ENCODE peak calls at places on chromosomes 4 and X, in nine cellular contexts. One of them, this sample, is unnamed.

GRCh38 chr4:38889143-38889542 is 21.5 kb downstream of the FAM114A1 start:
- DNase-seq in T-cell: no peak
- DNase-seq in dermis blood vessel endothelial cell: peak
- DNase-seq in activated effector memory CD4-positive, alpha-beta T cell treated with Interleukin-2 at 50 U/mL for 16 hours: no peak
- DNase-seq in iris pigment epithelial cell: peak
- DNase-seq in SW480: peak
- DNase-seq in activated T-helper 1 cell treated with anti-CD3 and anti-CD28 coated beads, Interleukin-2, amount 50 U/mL, for 16 hours: no peak
- DNase-seq in thoracic aorta: no peak
- DNase-seq in EL: peak
- DNase-seq in this sample: no peak

GRCh38 chr4:92522371-92522770 is 218.6 kb downstream of the GRID2 start:
- DNase-seq in thoracic aorta: no peak
- DNase-seq in EL: no peak
- DNase-seq in iris pigment epithelial cell: no peak
- DNase-seq in dermis blood vessel endothelial cell: no peak
- DNase-seq in activated T-helper 1 cell treated with anti-CD3 and anti-CD28 coated beads, Interleukin-2, amount 50 U/mL, for 16 hours: no peak
- DNase-seq in activated effector memory CD4-positive, alpha-beta T cell treated with Interleukin-2 at 50 U/mL for 16 hours: no peak
- DNase-seq in T-cell: no peak
- DNase-seq in SW480: no peak
- DNase-seq in this sample: no peak

GRCh38 chr4:107299646-107300045 is 263.5 kb upstream of the DKK2 start:
- DNase-seq in iris pigment epithelial cell: peak
- DNase-seq in thoracic aorta: no peak
- DNase-seq in activated effector memory CD4-positive, alpha-beta T cell treated with Interleukin-2 at 50 U/mL for 16 hours: no peak
- DNase-seq in dermis blood vessel endothelial cell: no peak
- DNase-seq in activated T-helper 1 cell treated with anti-CD3 and anti-CD28 coated beads, Interleukin-2, amount 50 U/mL, for 16 hours: no peak
- DNase-seq in T-cell: no peak
- DNase-seq in EL: peak
- DNase-seq in SW480: no peak
- DNase-seq in this sample: no peak

GRCh38 chr4:8762356-8762755 is 109.3 kb downstream of the HMX1 start:
- DNase-seq in thoracic aorta: no peak
- DNase-seq in EL: no peak
- DNase-seq in iris pigment epithelial cell: no peak
- DNase-seq in activated effector memory CD4-positive, alpha-beta T cell treated with Interleukin-2 at 50 U/mL for 16 hours: no peak
- DNase-seq in activated T-helper 1 cell treated with anti-CD3 and anti-CD28 coated beads, Interleukin-2, amount 50 U/mL, for 16 hours: no peak
- DNase-seq in dermis blood vessel endothelial cell: no peak
- DNase-seq in SW480: no peak
- DNase-seq in T-cell: no peak
- DNase-seq in this sample: no peak

GRCh38 chr4:30461218-30461617 is 259.0 kb upstream of the PCDH7 start:
- DNase-seq in dermis blood vessel endothelial cell: no peak
- DNase-seq in EL: no peak
- DNase-seq in SW480: no peak
- DNase-seq in activated T-helper 1 cell treated with anti-CD3 and anti-CD28 coated beads, Interleukin-2, amount 50 U/mL, for 16 hours: no peak
- DNase-seq in iris pigment epithelial cell: no peak
- DNase-seq in thoracic aorta: no peak
- DNase-seq in T-cell: no peak
- DNase-seq in activated effector memory CD4-positive, alpha-beta T cell treated with Interleukin-2 at 50 U/mL for 16 hours: no peak
- DNase-seq in this sample: no peak

GRCh38 chrX:72130762-72131231 is 918 bp downstream of the RTL5 start:
- DNase-seq in thoracic aorta: no peak
- DNase-seq in T-cell: no peak
- DNase-seq in dermis blood vessel endothelial cell: no peak
- DNase-seq in activated T-helper 1 cell treated with anti-CD3 and anti-CD28 coated beads, Interleukin-2, amount 50 U/mL, for 16 hours: no peak
- DNase-seq in iris pigment epithelial cell: no peak
- DNase-seq in activated effector memory CD4-positive, alpha-beta T cell treated with Interleukin-2 at 50 U/mL for 16 hours: no peak
- DNase-seq in SW480: no peak
- DNase-seq in EL: no peak
- DNase-seq in this sample: no peak

GRCh38 chr4:3451956-3452355 is 10.2 kb downstream of the HGFAC start:
- DNase-seq in dermis blood vessel endothelial cell: peak
- DNase-seq in activated effector memory CD4-positive, alpha-beta T cell treated with Interleukin-2 at 50 U/mL for 16 hours: no peak
- DNase-seq in EL: peak
- DNase-seq in SW480: no peak
- DNase-seq in T-cell: no peak
- DNase-seq in thoracic aorta: no peak
- DNase-seq in iris pigment epithelial cell: peak
- DNase-seq in activated T-helper 1 cell treated with anti-CD3 and anti-CD28 coated beads, Interleukin-2, amount 50 U/mL, for 16 hours: no peak
- DNase-seq in this sample: no peak

GRCh38 chrX:126580877-126581276 is 28.3 kb upstream of the DCAF12L1 start:
- DNase-seq in EL: no peak
- DNase-seq in thoracic aorta: no peak
- DNase-seq in T-cell: no peak
- DNase-seq in SW480: no peak
- DNase-seq in activated T-helper 1 cell treated with anti-CD3 and anti-CD28 coated beads, Interleukin-2, amount 50 U/mL, for 16 hours: no peak
- DNase-seq in iris pigment epithelial cell: no peak
- DNase-seq in dermis blood vessel endothelial cell: no peak
- DNase-seq in activated effector memory CD4-positive, alpha-beta T cell treated with Interleukin-2 at 50 U/mL for 16 hours: no peak
- DNase-seq in this sample: no peak

GRCh38 chr4:128241425-128241913 is 46.1 kb downstream of the PGRMC2 start:
- DNase-seq in activated T-helper 1 cell treated with anti-CD3 and anti-CD28 coated beads, Interleukin-2, amount 50 U/mL, for 16 hours: no peak
- DNase-seq in SW480: no peak
- DNase-seq in thoracic aorta: no peak
- DNase-seq in T-cell: no peak
- DNase-seq in iris pigment epithelial cell: peak
- DNase-seq in dermis blood vessel endothelial cell: no peak
- DNase-seq in activated effector memory CD4-positive, alpha-beta T cell treated with Interleukin-2 at 50 U/mL for 16 hours: no peak
- DNase-seq in EL: peak
- DNase-seq in this sample: no peak

GRCh38 chrX:43958529-43958928 is 14.7 kb downstream of the NDP start:
- DNase-seq in SW480: peak
- DNase-seq in activated T-helper 1 cell treated with anti-CD3 and anti-CD28 coated beads, Interleukin-2, amount 50 U/mL, for 16 hours: no peak
- DNase-seq in activated effector memory CD4-positive, alpha-beta T cell treated with Interleukin-2 at 50 U/mL for 16 hours: no peak
- DNase-seq in T-cell: peak
- DNase-seq in thoracic aorta: no peak
- DNase-seq in dermis blood vessel endothelial cell: peak
- DNase-seq in EL: peak
- DNase-seq in iris pigment epithelial cell: peak
- DNase-seq in this sample: peak

GRCh38 chr4:186859420-186859819 is 135.8 kb upstream of the FAT1 start:
- DNase-seq in EL: no peak
- DNase-seq in thoracic aorta: no peak
- DNase-seq in SW480: no peak
- DNase-seq in iris pigment epithelial cell: no peak
- DNase-seq in dermis blood vessel endothelial cell: no peak
- DNase-seq in activated effector memory CD4-positive, alpha-beta T cell treated with Interleukin-2 at 50 U/mL for 16 hours: no peak
- DNase-seq in T-cell: no peak
- DNase-seq in activated T-helper 1 cell treated with anti-CD3 and anti-CD28 coated beads, Interleukin-2, amount 50 U/mL, for 16 hours: no peak
- DNase-seq in this sample: no peak

GRCh38 chr4:53713296-53713695 is 122.0 kb upstream of the LNX1 start:
- DNase-seq in activated effector memory CD4-positive, alpha-beta T cell treated with Interleukin-2 at 50 U/mL for 16 hours: no peak
- DNase-seq in T-cell: no peak
- DNase-seq in iris pigment epithelial cell: no peak
- DNase-seq in EL: no peak
- DNase-seq in dermis blood vessel endothelial cell: no peak
- DNase-seq in SW480: no peak
- DNase-seq in activated T-helper 1 cell treated with anti-CD3 and anti-CD28 coated beads, Interleukin-2, amount 50 U/mL, for 16 hours: no peak
- DNase-seq in thoracic aorta: no peak
- DNase-seq in this sample: no peak

GRCh38 chrX:40530471-40530870 is 50.3 kb upstream of the ATP6AP2 start:
- DNase-seq in dermis blood vessel endothelial cell: no peak
- DNase-seq in EL: no peak
- DNase-seq in activated effector memory CD4-positive, alpha-beta T cell treated with Interleukin-2 at 50 U/mL for 16 hours: no peak
- DNase-seq in iris pigment epithelial cell: no peak
- DNase-seq in T-cell: no peak
- DNase-seq in SW480: no peak
- DNase-seq in thoracic aorta: no peak
- DNase-seq in activated T-helper 1 cell treated with anti-CD3 and anti-CD28 coated beads, Interleukin-2, amount 50 U/mL, for 16 hours: no peak
- DNase-seq in this sample: no peak

GRCh38 chrX:3295731-3296130 is 50.7 kb downstream of the MXRA5 start:
- DNase-seq in dermis blood vessel endothelial cell: peak
- DNase-seq in SW480: no peak
- DNase-seq in activated effector memory CD4-positive, alpha-beta T cell treated with Interleukin-2 at 50 U/mL for 16 hours: no peak
- DNase-seq in EL: no peak
- DNase-seq in activated T-helper 1 cell treated with anti-CD3 and anti-CD28 coated beads, Interleukin-2, amount 50 U/mL, for 16 hours: no peak
- DNase-seq in T-cell: no peak
- DNase-seq in iris pigment epithelial cell: peak
- DNase-seq in thoracic aorta: no peak
- DNase-seq in this sample: no peak

GRCh38 chr4:4376074-4376473 is 10.8 kb upstream of the NSG1 start:
- DNase-seq in SW480: no peak
- DNase-seq in dermis blood vessel endothelial cell: no peak
- DNase-seq in EL: no peak
- DNase-seq in activated effector memory CD4-positive, alpha-beta T cell treated with Interleukin-2 at 50 U/mL for 16 hours: no peak
- DNase-seq in T-cell: no peak
- DNase-seq in activated T-helper 1 cell treated with anti-CD3 and anti-CD28 coated beads, Interleukin-2, amount 50 U/mL, for 16 hours: no peak
- DNase-seq in iris pigment epithelial cell: no peak
- DNase-seq in thoracic aorta: no peak
- DNase-seq in this sample: no peak

GRCh38 chr4:152052431-152053057 is 291.7 kb upstream of the GATB start:
- DNase-seq in EL: no peak
- DNase-seq in activated T-helper 1 cell treated with anti-CD3 and anti-CD28 coated beads, Interleukin-2, amount 50 U/mL, for 16 hours: no peak
- DNase-seq in iris pigment epithelial cell: peak
- DNase-seq in dermis blood vessel endothelial cell: no peak
- DNase-seq in thoracic aorta: no peak
- DNase-seq in SW480: no peak
- DNase-seq in T-cell: no peak
- DNase-seq in activated effector memory CD4-positive, alpha-beta T cell treated with Interleukin-2 at 50 U/mL for 16 hours: no peak
- DNase-seq in this sample: no peak

GRCh38 chrX:78104447-78105176 is 564 bp downstream of the PGK1 start:
- DNase-seq in activated T-helper 1 cell treated with anti-CD3 and anti-CD28 coated beads, Interleukin-2, amount 50 U/mL, for 16 hours: peak
- DNase-seq in thoracic aorta: no peak
- DNase-seq in dermis blood vessel endothelial cell: peak
- DNase-seq in T-cell: no peak
- DNase-seq in EL: peak
- DNase-seq in iris pigment epithelial cell: peak
- DNase-seq in SW480: peak
- DNase-seq in activated effector memory CD4-positive, alpha-beta T cell treated with Interleukin-2 at 50 U/mL for 16 hours: peak
- DNase-seq in this sample: peak

GRCh38 chrX:2710041-2710471 is 19.0 kb downstream of the CD99 start:
- DNase-seq in iris pigment epithelial cell: peak
- DNase-seq in dermis blood vessel endothelial cell: peak
- DNase-seq in SW480: peak
- DNase-seq in activated effector memory CD4-positive, alpha-beta T cell treated with Interleukin-2 at 50 U/mL for 16 hours: no peak
- DNase-seq in activated T-helper 1 cell treated with anti-CD3 and anti-CD28 coated beads, Interleukin-2, amount 50 U/mL, for 16 hours: peak
- DNase-seq in thoracic aorta: no peak
- DNase-seq in EL: peak
- DNase-seq in T-cell: no peak
- DNase-seq in this sample: no peak

GRCh38 chr4:148288448-148288847 is 153.8 kb downstream of the NR3C2 start:
- DNase-seq in EL: no peak
- DNase-seq in activated effector memory CD4-positive, alpha-beta T cell treated with Interleukin-2 at 50 U/mL for 16 hours: no peak
- DNase-seq in activated T-helper 1 cell treated with anti-CD3 and anti-CD28 coated beads, Interleukin-2, amount 50 U/mL, for 16 hours: no peak
- DNase-seq in iris pigment epithelial cell: no peak
- DNase-seq in dermis blood vessel endothelial cell: peak
- DNase-seq in T-cell: no peak
- DNase-seq in thoracic aorta: no peak
- DNase-seq in SW480: no peak
- DNase-seq in this sample: no peak

GRCh38 chr4:145298885-145299284 is 118.5 kb upstream of the OTUD4 start:
- DNase-seq in T-cell: no peak
- DNase-seq in dermis blood vessel endothelial cell: peak
- DNase-seq in EL: no peak
- DNase-seq in iris pigment epithelial cell: no peak
- DNase-seq in SW480: peak
- DNase-seq in activated T-helper 1 cell treated with anti-CD3 and anti-CD28 coated beads, Interleukin-2, amount 50 U/mL, for 16 hours: no peak
- DNase-seq in activated effector memory CD4-positive, alpha-beta T cell treated with Interleukin-2 at 50 U/mL for 16 hours: no peak
- DNase-seq in thoracic aorta: no peak
- DNase-seq in this sample: no peak

GRCh38 chr4:105840426-105841174 is 54.7 kb upstream of the NPNT start:
- DNase-seq in activated effector memory CD4-positive, alpha-beta T cell treated with Interleukin-2 at 50 U/mL for 16 hours: no peak
- DNase-seq in SW480: no peak
- DNase-seq in dermis blood vessel endothelial cell: no peak
- DNase-seq in thoracic aorta: no peak
- DNase-seq in EL: no peak
- DNase-seq in iris pigment epithelial cell: no peak
- DNase-seq in T-cell: no peak
- DNase-seq in activated T-helper 1 cell treated with anti-CD3 and anti-CD28 coated beads, Interleukin-2, amount 50 U/mL, for 16 hours: no peak
- DNase-seq in this sample: peak

GRCh38 chr4:82748176-82748575 is 50.4 kb downstream of the SCD5 start:
- DNase-seq in T-cell: no peak
- DNase-seq in activated T-helper 1 cell treated with anti-CD3 and anti-CD28 coated beads, Interleukin-2, amount 50 U/mL, for 16 hours: no peak
- DNase-seq in EL: no peak
- DNase-seq in activated effector memory CD4-positive, alpha-beta T cell treated with Interleukin-2 at 50 U/mL for 16 hours: no peak
- DNase-seq in iris pigment epithelial cell: no peak
- DNase-seq in dermis blood vessel endothelial cell: no peak
- DNase-seq in thoracic aorta: no peak
- DNase-seq in SW480: no peak
- DNase-seq in this sample: peak

GRCh38 chr4:147160908-147161513 is 215.3 kb upstream of the TTC29 start:
- DNase-seq in T-cell: no peak
- DNase-seq in dermis blood vessel endothelial cell: peak
- DNase-seq in thoracic aorta: no peak
- DNase-seq in iris pigment epithelial cell: peak
- DNase-seq in activated effector memory CD4-positive, alpha-beta T cell treated with Interleukin-2 at 50 U/mL for 16 hours: no peak
- DNase-seq in EL: peak
- DNase-seq in SW480: peak
- DNase-seq in activated T-helper 1 cell treated with anti-CD3 and anti-CD28 coated beads, Interleukin-2, amount 50 U/mL, for 16 hours: no peak
- DNase-seq in this sample: peak

This sample was measured in NCI-H510A treated with DMSO at 0.1 percent for 48 hours.